ENCODE peak calls at places on chromosomes 7 and 10, in nine cellular contexts. N, C, U, E, W, F, S, V and J are unnamed samples.

GRCh38 chr7:155222046-155222445 is 75.6 kb upstream of the INSIG1 start:
- DNase-seq in F (no peak), C (no peak), U (no peak), W (no peak), S (no peak), N (no peak), V (no peak), E (no peak), J (no peak)

GRCh38 chr7:98837632-98837972 is 32.2 kb downstream of the TMEM130 start:
- DNase-seq in S (no peak), V (no peak), N (no peak), F (no peak), C (no peak), U (no peak), E (no peak), W (no peak), J (no peak)

GRCh38 chr10:128883126-128884060 is 583.6 kb upstream of the MGMT start:
- DNase-seq in N (no peak), S (no peak), U (no peak), V (no peak), W (no peak), E (no peak), F (no peak), C (no peak), J (no peak)

GRCh38 chr10:87861953-87862643 is 1.2 kb downstream of the KLLN start:
- DNase-seq in V (peak), F (peak), U (peak), C (peak), S (peak), N (peak), W (peak), E (peak), J (peak)

GRCh38 chr7:45972629-45973312 is 51.7 kb upstream of the IGFBP3 start:
- DNase-seq in V (no peak), E (no peak), S (no peak), N (no peak), C (no peak), F (no peak), U (no peak), W (no peak), J (no peak)

GRCh38 chr7:147638566-147638965 is 952.0 kb upstream of the C7orf33 start:
- DNase-seq in F (no peak), U (no peak), E (no peak), S (no peak), V (no peak), N (no peak), C (no peak), W (no peak), J (no peak)

GRCh38 chr7:107007004-107007891 is 37.3 kb upstream of the PRKAR2B start:
- DNase-seq in W (no peak), U (no peak), V (no peak), E (no peak), N (no peak), S (no peak), F (no peak), C (no peak), J (no peak)

GRCh38 chr7:74092321-74092963 is 8.8 kb downstream of the LIMK1 start:
- DNase-seq in N (no peak), V (no peak), U (no peak), F (no peak), S (no peak), W (no peak), C (no peak), E (no peak), J (no peak)

GRCh38 chr7:69773535-69774225 is 175.4 kb downstream of the AUTS2 start:
- DNase-seq in U (peak), S (no peak), F (no peak), N (no peak), W (no peak), E (no peak), V (no peak), C (no peak), J (no peak)

GRCh38 chr7:77563275-77563674 is 26.2 kb downstream of the PTPN12 start:
- DNase-seq in F (no peak), U (no peak), N (no peak), V (no peak), W (no peak), C (no peak), E (no peak), S (no peak), J (no peak)

GRCh38 chr7:131087756-131088658 is 239.7 kb upstream of the MKLN1 start:
- DNase-seq in F (no peak), U (peak), S (no peak), N (no peak), W (no peak), E (no peak), C (no peak), V (no peak), J (no peak)